ENCODE peak calls at places on chromosomes 11 and 22, in eight cellular contexts. One of them, this sample, is unnamed.

GRCh38 chr22:25334091-25334490 is 114.7 kb downstream of the CRYBB2 start:
- DNase-seq in RCC 7860: no peak
- DNase-seq in BJ: no peak
- DNase-seq in CD8-positive, alpha-beta memory T cell: peak; percentile 8
- DNase-seq in NCI-H774: no peak
- DNase-seq in NCI-H1436: peak; percentile 74
- DNase-seq in HCT116: peak; percentile 36
- DNase-seq in T follicular helper cell: peak; percentile 9
- DNase-seq in this sample: no peak

GRCh38 chr11:2444301-2445106 is at the start of the genes KCNQ1 and TRPM5:
- DNase-seq in RCC 7860: no peak
- DNase-seq in BJ: no peak
- DNase-seq in CD8-positive, alpha-beta memory T cell: peak; percentile 53
- DNase-seq in NCI-H774: peak; percentile 68
- DNase-seq in NCI-H1436: no peak
- DNase-seq in HCT116: peak; percentile 24
- DNase-seq in T follicular helper cell: peak; percentile 71
- DNase-seq in this sample: no peak

GRCh38 chr22:46352691-46353386 is 17.3 kb downstream of the TRMU start:
- DNase-seq in RCC 7860: peak; percentile 60
- DNase-seq in BJ: no peak
- DNase-seq in CD8-positive, alpha-beta memory T cell: no peak
- DNase-seq in NCI-H774: no peak
- DNase-seq in NCI-H1436: peak; percentile 62
- DNase-seq in HCT116: no peak
- DNase-seq in T follicular helper cell: no peak
- DNase-seq in this sample: peak; percentile 56

GRCh38 chr11:66950113-66950535 is 8.1 kb downstream of the PC start:
- DNase-seq in RCC 7860: peak; percentile 87
- DNase-seq in BJ: no peak
- DNase-seq in CD8-positive, alpha-beta memory T cell: no peak
- DNase-seq in NCI-H774: peak; percentile 6
- DNase-seq in NCI-H1436: peak; percentile 20
- DNase-seq in HCT116: peak; percentile 90
- DNase-seq in T follicular helper cell: no peak
- DNase-seq in this sample: peak; percentile 94

GRCh38 chr11:39675171-39675570 is 1784.3 kb downstream of the LRRC4C start:
- DNase-seq in RCC 7860: no peak
- DNase-seq in BJ: no peak
- DNase-seq in CD8-positive, alpha-beta memory T cell: no peak
- DNase-seq in NCI-H774: no peak
- DNase-seq in NCI-H1436: no peak
- DNase-seq in HCT116: no peak
- DNase-seq in T follicular helper cell: no peak
- DNase-seq in this sample: no peak

GRCh38 chr22:50627452-50627913 is 469 bp downstream of the ARSA start:
- DNase-seq in RCC 7860: no peak
- DNase-seq in BJ: no peak
- DNase-seq in CD8-positive, alpha-beta memory T cell: no peak
- DNase-seq in NCI-H774: no peak
- DNase-seq in NCI-H1436: no peak
- DNase-seq in HCT116: no peak
- DNase-seq in T follicular helper cell: no peak
- DNase-seq in this sample: no peak

GRCh38 chr11:4072668-4073285 is 21.8 kb upstream of the RRM1 start:
- DNase-seq in RCC 7860: peak; percentile 50
- DNase-seq in BJ: no peak
- DNase-seq in CD8-positive, alpha-beta memory T cell: peak; percentile 21
- DNase-seq in NCI-H774: peak; percentile 50
- DNase-seq in NCI-H1436: peak; percentile 81
- DNase-seq in HCT116: peak; percentile 59
- DNase-seq in T follicular helper cell: peak; percentile 42
- DNase-seq in this sample: peak; percentile 74

GRCh38 chr22:31349960-31350359 is 3.8 kb upstream of the PATZ1 start:
- DNase-seq in RCC 7860: no peak
- DNase-seq in BJ: no peak
- DNase-seq in CD8-positive, alpha-beta memory T cell: no peak
- DNase-seq in NCI-H774: no peak
- DNase-seq in NCI-H1436: no peak
- DNase-seq in HCT116: no peak
- DNase-seq in T follicular helper cell: no peak
- DNase-seq in this sample: no peak

GRCh38 chr22:20436309-20437252 is 1.0 kb downstream of the SCARF2 start:
- DNase-seq in RCC 7860: no peak
- DNase-seq in BJ: no peak
- DNase-seq in CD8-positive, alpha-beta memory T cell: no peak
- DNase-seq in NCI-H774: no peak
- DNase-seq in NCI-H1436: no peak
- DNase-seq in HCT116: no peak
- DNase-seq in T follicular helper cell: no peak
- DNase-seq in this sample: no peak

GRCh38 chr11:45045692-45046471 is 95.2 kb upstream of the TP53I11 start:
- DNase-seq in RCC 7860: peak; percentile 28
- DNase-seq in BJ: no peak
- DNase-seq in CD8-positive, alpha-beta memory T cell: no peak
- DNase-seq in NCI-H774: no peak
- DNase-seq in NCI-H1436: no peak
- DNase-seq in HCT116: peak; percentile 6
- DNase-seq in T follicular helper cell: no peak
- DNase-seq in this sample: peak; percentile 48

GRCh38 chr11:69666752-69667536 is 8.2 kb downstream of the LTO1 start:
- DNase-seq in RCC 7860: no peak
- DNase-seq in BJ: no peak
- DNase-seq in CD8-positive, alpha-beta memory T cell: no peak
- DNase-seq in NCI-H774: no peak
- DNase-seq in NCI-H1436: no peak
- DNase-seq in HCT116: no peak
- DNase-seq in T follicular helper cell: no peak
- DNase-seq in this sample: no peak

GRCh38 chr11:46055371-46055770 is 65.9 kb downstream of the PHF21A start:
- DNase-seq in RCC 7860: no peak
- DNase-seq in BJ: no peak
- DNase-seq in CD8-positive, alpha-beta memory T cell: no peak
- DNase-seq in NCI-H774: no peak
- DNase-seq in NCI-H1436: no peak
- DNase-seq in HCT116: no peak
- DNase-seq in T follicular helper cell: no peak
- DNase-seq in this sample: no peak

GRCh38 chr11:43712676-43713075 is 32.1 kb downstream of the HSD17B12 start:
- DNase-seq in RCC 7860: no peak
- DNase-seq in BJ: no peak
- DNase-seq in CD8-positive, alpha-beta memory T cell: no peak
- DNase-seq in NCI-H774: no peak
- DNase-seq in NCI-H1436: no peak
- DNase-seq in HCT116: no peak
- DNase-seq in T follicular helper cell: no peak
- DNase-seq in this sample: no peak

GRCh38 chr11:78767409-78767932 is 192.8 kb upstream of the NARS2 start:
- DNase-seq in RCC 7860: no peak
- DNase-seq in BJ: no peak
- DNase-seq in CD8-positive, alpha-beta memory T cell: no peak
- DNase-seq in NCI-H774: no peak
- DNase-seq in NCI-H1436: no peak
- DNase-seq in HCT116: no peak
- DNase-seq in T follicular helper cell: no peak
- DNase-seq in this sample: no peak

GRCh38 chr11:64340671-64341335 is 799 bp downstream of the CCDC88B start:
- DNase-seq in RCC 7860: no peak
- DNase-seq in BJ: no peak
- DNase-seq in CD8-positive, alpha-beta memory T cell: peak; percentile 72
- DNase-seq in NCI-H774: no peak
- DNase-seq in NCI-H1436: no peak
- DNase-seq in HCT116: no peak
- DNase-seq in T follicular helper cell: peak; percentile 59
- DNase-seq in this sample: no peak

GRCh38 chr11:44014968-44015623 is 32.7 kb upstream of the ACCSL start:
- DNase-seq in RCC 7860: no peak
- DNase-seq in BJ: no peak
- DNase-seq in CD8-positive, alpha-beta memory T cell: no peak
- DNase-seq in NCI-H774: no peak
- DNase-seq in NCI-H1436: no peak
- DNase-seq in HCT116: no peak
- DNase-seq in T follicular helper cell: no peak
- DNase-seq in this sample: no peak

GRCh38 chr11:106306942-106307341 is 229.5 kb downstream of the AASDHPPT start:
- DNase-seq in RCC 7860: no peak
- DNase-seq in BJ: no peak
- DNase-seq in CD8-positive, alpha-beta memory T cell: no peak
- DNase-seq in NCI-H774: no peak
- DNase-seq in NCI-H1436: no peak
- DNase-seq in HCT116: no peak
- DNase-seq in T follicular helper cell: no peak
- DNase-seq in this sample: no peak

This sample was measured in H4.